ENCODE peak calls at places on chromosomes 6 and 20, in six cellular contexts. One of them, this sample, is unnamed.
A peak's percentile ranks its signal among the peaks of the same experiment; 100 is the strongest.

GRCh38 chr6:13098006-13098405 is 230.3 kb downstream of the TBC1D7 start:
- DNase-seq in effector CD4-positive, alpha-beta T cell: no peak
- DNase-seq in LoVo: no peak
- DNase-seq in activated CD4-positive, alpha-beta T cell treated with anti-CD3 and anti-CD28 coated beads, Interleukin-2, amount 50 U/mL, for 48 hours: no peak
- DNase-seq in germinal center: no peak
- DNase-seq in IMR-90: no peak
- DNase-seq in this sample: no peak

GRCh38 chr6:99607416-99608036 is 893 bp downstream of the PRDM13 start:
- DNase-seq in germinal center: no peak
- DNase-seq in LoVo: no peak
- DNase-seq in effector CD4-positive, alpha-beta T cell: no peak
- DNase-seq in IMR-90: no peak
- DNase-seq in activated CD4-positive, alpha-beta T cell treated with anti-CD3 and anti-CD28 coated beads, Interleukin-2, amount 50 U/mL, for 48 hours: no peak
- DNase-seq in this sample: no peak

GRCh38 chr6:41712651-41713103 is 22.7 kb downstream of the TFEB start:
- DNase-seq in germinal center: no peak
- DNase-seq in effector CD4-positive, alpha-beta T cell: no peak
- DNase-seq in LoVo: no peak
- DNase-seq in activated CD4-positive, alpha-beta T cell treated with anti-CD3 and anti-CD28 coated beads, Interleukin-2, amount 50 U/mL, for 48 hours: no peak
- DNase-seq in IMR-90: no peak
- DNase-seq in this sample: no peak

GRCh38 chr6:152380993-152381898 is 255.9 kb downstream of the SYNE1 start:
- DNase-seq in effector CD4-positive, alpha-beta T cell: no peak
- DNase-seq in activated CD4-positive, alpha-beta T cell treated with anti-CD3 and anti-CD28 coated beads, Interleukin-2, amount 50 U/mL, for 48 hours: no peak
- DNase-seq in IMR-90: peak; percentile 97
- DNase-seq in LoVo: peak; percentile 46
- DNase-seq in germinal center: no peak
- DNase-seq in this sample: no peak

GRCh38 chr6:151330130-151330715 is 61.1 kb downstream of the ZBTB2 start:
- DNase-seq in effector CD4-positive, alpha-beta T cell: no peak
- DNase-seq in activated CD4-positive, alpha-beta T cell treated with anti-CD3 and anti-CD28 coated beads, Interleukin-2, amount 50 U/mL, for 48 hours: no peak
- DNase-seq in LoVo: no peak
- DNase-seq in IMR-90: peak; percentile 88
- DNase-seq in germinal center: no peak
- DNase-seq in this sample: no peak

GRCh38 chr6:134950482-134950881 is 581 bp upstream of the ALDH8A1 start:
- DNase-seq in effector CD4-positive, alpha-beta T cell: no peak
- DNase-seq in germinal center: no peak
- DNase-seq in IMR-90: no peak
- DNase-seq in activated CD4-positive, alpha-beta T cell treated with anti-CD3 and anti-CD28 coated beads, Interleukin-2, amount 50 U/mL, for 48 hours: no peak
- DNase-seq in LoVo: no peak
- DNase-seq in this sample: no peak

GRCh38 chr6:37940074-37940847 is 120.7 kb downstream of the ZFAND3 start:
- DNase-seq in effector CD4-positive, alpha-beta T cell: no peak
- DNase-seq in IMR-90: peak; percentile 75
- DNase-seq in germinal center: no peak
- DNase-seq in LoVo: no peak
- DNase-seq in activated CD4-positive, alpha-beta T cell treated with anti-CD3 and anti-CD28 coated beads, Interleukin-2, amount 50 U/mL, for 48 hours: no peak
- DNase-seq in this sample: no peak

GRCh38 chr20:20765696-20766095 is 53.3 kb upstream of the RALGAPA2 start:
- DNase-seq in LoVo: no peak
- DNase-seq in germinal center: no peak
- DNase-seq in activated CD4-positive, alpha-beta T cell treated with anti-CD3 and anti-CD28 coated beads, Interleukin-2, amount 50 U/mL, for 48 hours: no peak
- DNase-seq in IMR-90: no peak
- DNase-seq in effector CD4-positive, alpha-beta T cell: no peak
- DNase-seq in this sample: no peak

GRCh38 chr6:80434951-80435350 is 328.5 kb downstream of the BCKDHB start:
- DNase-seq in effector CD4-positive, alpha-beta T cell: no peak
- DNase-seq in IMR-90: no peak
- DNase-seq in activated CD4-positive, alpha-beta T cell treated with anti-CD3 and anti-CD28 coated beads, Interleukin-2, amount 50 U/mL, for 48 hours: no peak
- DNase-seq in LoVo: no peak
- DNase-seq in germinal center: no peak
- DNase-seq in this sample: no peak

GRCh38 chr20:634526-634925 is 18.5 kb downstream of the SRXN1 start:
- DNase-seq in IMR-90: no peak
- DNase-seq in LoVo: no peak
- DNase-seq in effector CD4-positive, alpha-beta T cell: no peak
- DNase-seq in germinal center: no peak
- DNase-seq in activated CD4-positive, alpha-beta T cell treated with anti-CD3 and anti-CD28 coated beads, Interleukin-2, amount 50 U/mL, for 48 hours: no peak
- DNase-seq in this sample: no peak

GRCh38 chr6:82237013-82237412 is 10.5 kb downstream of the IBTK start:
- DNase-seq in LoVo: no peak
- DNase-seq in IMR-90: no peak
- DNase-seq in germinal center: no peak
- DNase-seq in activated CD4-positive, alpha-beta T cell treated with anti-CD3 and anti-CD28 coated beads, Interleukin-2, amount 50 U/mL, for 48 hours: no peak
- DNase-seq in effector CD4-positive, alpha-beta T cell: no peak
- DNase-seq in this sample: no peak

GRCh38 chr6:81126150-81126549 is 626.3 kb downstream of the TENT5A start:
- DNase-seq in germinal center: no peak
- DNase-seq in effector CD4-positive, alpha-beta T cell: no peak
- DNase-seq in activated CD4-positive, alpha-beta T cell treated with anti-CD3 and anti-CD28 coated beads, Interleukin-2, amount 50 U/mL, for 48 hours: no peak
- DNase-seq in IMR-90: no peak
- DNase-seq in LoVo: no peak
- DNase-seq in this sample: no peak

GRCh38 chr20:64106981-64107735 is at the start of gene NPBWR2:
- DNase-seq in germinal center: peak; percentile 62
- DNase-seq in LoVo: no peak
- DNase-seq in IMR-90: no peak
- DNase-seq in effector CD4-positive, alpha-beta T cell: no peak
- DNase-seq in activated CD4-positive, alpha-beta T cell treated with anti-CD3 and anti-CD28 coated beads, Interleukin-2, amount 50 U/mL, for 48 hours: no peak
- DNase-seq in this sample: no peak

GRCh38 chr6:71473908-71474307 is 185.3 kb downstream of the OGFRL1 start:
- DNase-seq in LoVo: no peak
- DNase-seq in IMR-90: peak; percentile 97
- DNase-seq in germinal center: no peak
- DNase-seq in activated CD4-positive, alpha-beta T cell treated with anti-CD3 and anti-CD28 coated beads, Interleukin-2, amount 50 U/mL, for 48 hours: no peak
- DNase-seq in effector CD4-positive, alpha-beta T cell: no peak
- DNase-seq in this sample: no peak

GRCh38 chr6:170067923-170068360 is 222.9 kb downstream of the DLL1 start:
- DNase-seq in effector CD4-positive, alpha-beta T cell: no peak
- DNase-seq in germinal center: no peak
- DNase-seq in IMR-90: no peak
- DNase-seq in activated CD4-positive, alpha-beta T cell treated with anti-CD3 and anti-CD28 coated beads, Interleukin-2, amount 50 U/mL, for 48 hours: no peak
- DNase-seq in LoVo: no peak
- DNase-seq in this sample: peak; percentile 2

GRCh38 chr6:131574133-131574532 is 1.1 kb downstream of the ARG1 start:
- DNase-seq in IMR-90: no peak
- DNase-seq in activated CD4-positive, alpha-beta T cell treated with anti-CD3 and anti-CD28 coated beads, Interleukin-2, amount 50 U/mL, for 48 hours: no peak
- DNase-seq in germinal center: no peak
- DNase-seq in LoVo: no peak
- DNase-seq in effector CD4-positive, alpha-beta T cell: no peak
- DNase-seq in this sample: no peak

GRCh38 chr20:41632896-41633295 is 14.7 kb upstream of the CHD6 start:
- DNase-seq in IMR-90: peak; percentile 52
- DNase-seq in activated CD4-positive, alpha-beta T cell treated with anti-CD3 and anti-CD28 coated beads, Interleukin-2, amount 50 U/mL, for 48 hours: no peak
- DNase-seq in effector CD4-positive, alpha-beta T cell: no peak
- DNase-seq in LoVo: no peak
- DNase-seq in germinal center: no peak
- DNase-seq in this sample: no peak

GRCh38 chr6:167116109-167116837 is 6.6 kb upstream of the CCR6 start:
- DNase-seq in germinal center: no peak
- DNase-seq in IMR-90: no peak
- DNase-seq in activated CD4-positive, alpha-beta T cell treated with anti-CD3 and anti-CD28 coated beads, Interleukin-2, amount 50 U/mL, for 48 hours: no peak
- DNase-seq in LoVo: no peak
- DNase-seq in effector CD4-positive, alpha-beta T cell: no peak
- DNase-seq in this sample: no peak

GRCh38 chr6:115618311-115618710 is 442.4 kb downstream of the FRK start:
- DNase-seq in germinal center: no peak
- DNase-seq in IMR-90: no peak
- DNase-seq in activated CD4-positive, alpha-beta T cell treated with anti-CD3 and anti-CD28 coated beads, Interleukin-2, amount 50 U/mL, for 48 hours: no peak
- DNase-seq in effector CD4-positive, alpha-beta T cell: no peak
- DNase-seq in LoVo: no peak
- DNase-seq in this sample: no peak

GRCh38 chr6:133630651-133631050 is 258.3 kb upstream of the TCF21 start:
- DNase-seq in activated CD4-positive, alpha-beta T cell treated with anti-CD3 and anti-CD28 coated beads, Interleukin-2, amount 50 U/mL, for 48 hours: no peak
- DNase-seq in effector CD4-positive, alpha-beta T cell: no peak
- DNase-seq in germinal center: no peak
- DNase-seq in IMR-90: no peak
- DNase-seq in LoVo: no peak
- DNase-seq in this sample: no peak

GRCh38 chr20:39880890-39881289 is 808.1 kb downstream of the MAFB start:
- DNase-seq in activated CD4-positive, alpha-beta T cell treated with anti-CD3 and anti-CD28 coated beads, Interleukin-2, amount 50 U/mL, for 48 hours: no peak
- DNase-seq in IMR-90: no peak
- DNase-seq in germinal center: peak; percentile 3
- DNase-seq in LoVo: peak; percentile 13
- DNase-seq in effector CD4-positive, alpha-beta T cell: no peak
- DNase-seq in this sample: no peak

GRCh38 chr6:75524322-75524972 is 30.8 kb upstream of the FILIP1 start:
- DNase-seq in effector CD4-positive, alpha-beta T cell: no peak
- DNase-seq in LoVo: peak; percentile 75
- DNase-seq in IMR-90: peak; percentile 96
- DNase-seq in germinal center: no peak
- DNase-seq in activated CD4-positive, alpha-beta T cell treated with anti-CD3 and anti-CD28 coated beads, Interleukin-2, amount 50 U/mL, for 48 hours: no peak
- DNase-seq in this sample: no peak

GRCh38 chr20:11582073-11582472 is 335.6 kb upstream of the BTBD3 start:
- DNase-seq in activated CD4-positive, alpha-beta T cell treated with anti-CD3 and anti-CD28 coated beads, Interleukin-2, amount 50 U/mL, for 48 hours: no peak
- DNase-seq in IMR-90: no peak
- DNase-seq in LoVo: no peak
- DNase-seq in germinal center: no peak
- DNase-seq in effector CD4-positive, alpha-beta T cell: no peak
- DNase-seq in this sample: no peak

This sample was measured in T-helper 1 cell.